ENCODE peak calls at places on chromosome 19, in eight cellular contexts. G, P, X, E, N, Y, Q and R are unnamed samples.

GRCh38 chr19:44788971-44789370 is 11.3 kb downstream of the CBLC start:
- DNase-seq in G (no peak), P (no peak), X (no peak), E (no peak), N (no peak), Y (no peak), Q (no peak), R (no peak)

GRCh38 chr19:44792286-44792685 is 14.6 kb downstream of the CBLC start:
- DNase-seq in G (no peak), P (no peak), X (no peak), E (no peak), N (no peak), Y (no peak), Q (no peak), R (peak; percentile 32)

GRCh38 chr19:10654610-10655456 is 687 bp downstream of the ILF3 start:
- DNase-seq in G (no peak), P (peak; percentile 43), X (no peak), E (peak; percentile 41), N (no peak), Y (peak; percentile 69), Q (peak; percentile 67), R (peak; percentile 88)

GRCh38 chr19:8849232-8849631 is 17.1 kb downstream of the MBD3L1 start:
- DNase-seq in G (no peak), P (no peak), X (no peak), E (no peak), N (no peak), Y (no peak), Q (no peak), R (no peak)

GRCh38 chr19:27762933-27763332 is 1450.0 kb downstream of the UQCRFS1 start:
- DNase-seq in G (no peak), P (no peak), X (no peak), E (no peak), N (no peak), Y (peak; percentile 14), Q (no peak), R (no peak)

GRCh38 chr19:36051236-36051635 is 2.8 kb downstream of the THAP8 start:
- DNase-seq in G (no peak), P (no peak), X (no peak), E (no peak), N (no peak), Y (peak; percentile 56), Q (peak; percentile 59), R (no peak)

GRCh38 chr19:10000171-10000826 is 10.0 kb downstream of the COL5A3 start:
- DNase-seq in G (peak; percentile 48), P (peak; percentile 49), X (no peak), E (peak; percentile 50), N (peak; percentile 53), Y (peak; percentile 81), Q (peak; percentile 76), R (peak; percentile 86)

GRCh38 chr19:3186891-3187661 is 1.3 kb downstream of the NCLN start:
- DNase-seq in G (no peak), P (no peak), X (no peak), E (no peak), N (no peak), Y (no peak), Q (no peak), R (no peak)

GRCh38 chr19:45322311-45322710 is 364 bp downstream of the CKM start:
- DNase-seq in G (no peak), P (no peak), X (no peak), E (no peak), N (no peak), Y (no peak), Q (no peak), R (no peak)

GRCh38 chr19:34365463-34366401 is 736 bp downstream of the GPI start:
- DNase-seq in G (no peak), P (no peak), X (no peak), E (no peak), N (no peak), Y (peak; percentile 81), Q (peak; percentile 32), R (peak; percentile 40)

GRCh38 chr19:12779162-12779993 is 4.0 kb upstream of the HOOK2 start:
- DNase-seq in G (peak; percentile 79), P (no peak), X (no peak), E (no peak), N (no peak), Y (peak; percentile 76), Q (no peak), R (no peak)

GRCh38 chr19:12778905-12779161 is 3.5 kb upstream of the HOOK2 start:
- DNase-seq in G (no peak), P (no peak), X (no peak), E (no peak), N (no peak), Y (no peak), Q (no peak), R (no peak)

GRCh38 chr19:12774588-12775555 is at the start of gene HOOK2:
- DNase-seq in G (no peak), P (no peak), X (no peak), E (peak; percentile 86), N (no peak), Y (peak; percentile 81), Q (peak; percentile 97), R (no peak)

GRCh38 chr19:12778020-12778904 is 2.9 kb upstream of the HOOK2 start:
- DNase-seq in G (peak; percentile 75), P (no peak), X (no peak), E (peak; percentile 70), N (peak; percentile 43), Y (peak; percentile 89), Q (peak; percentile 59), R (peak; percentile 61)

GRCh38 chr19:12777217-12778019 is 2.1 kb upstream of the HOOK2 start:
- DNase-seq in G (peak; percentile 72), P (peak; percentile 77), X (no peak), E (peak; percentile 58), N (peak; percentile 83), Y (peak; percentile 88), Q (peak; percentile 88), R (peak; percentile 75)
- TF ChIP-seq CTCF in G (peak; percentile 94), P (peak; percentile 97), X (peak; percentile 88), E (no peak), N (peak; percentile 96), Y (peak; percentile 95), Q (peak; percentile 97), R (peak; percentile 94)

DNA sequence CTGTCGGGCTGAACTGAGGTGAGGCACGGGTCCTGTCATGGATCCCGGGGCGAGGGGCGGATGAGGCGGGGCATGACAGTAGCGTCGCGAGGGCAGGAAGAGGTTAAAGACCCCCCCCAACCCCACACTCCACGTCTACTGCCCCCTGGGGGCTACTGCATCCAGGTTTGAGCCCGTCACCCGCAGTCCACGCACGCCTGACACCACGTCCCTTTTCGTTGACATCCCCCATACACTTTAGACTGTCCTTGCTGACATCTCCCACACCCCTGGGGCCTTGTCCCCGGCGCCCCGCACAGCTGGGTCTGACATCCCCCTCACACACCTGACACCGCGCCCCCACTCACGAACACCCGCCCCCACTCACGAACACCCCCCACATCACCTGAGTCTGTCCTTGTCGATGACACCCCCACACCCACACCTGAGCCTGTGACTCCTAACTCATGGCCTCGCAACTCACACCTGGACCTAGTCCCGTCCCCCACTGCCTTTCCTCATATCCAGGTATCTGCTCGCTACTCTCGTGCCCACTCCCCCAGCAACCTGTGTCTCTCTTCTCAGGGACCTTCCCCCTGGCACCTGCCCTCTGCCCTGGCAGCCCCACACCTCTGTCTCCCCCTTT is 416 bp downstream of the SLC25A42 start:
- DNase-seq in G (no peak), P (no peak), X (no peak), E (no peak), N (no peak), Y (no peak), Q (no peak), R (no peak)
- TF ChIP-seq CTCF in G (peak; percentile 39), P (no peak), X (peak; percentile 44), E (no peak), N (peak; percentile 41), Y (no peak), Q (peak; percentile 42), R (peak; percentile 25)

DNA sequence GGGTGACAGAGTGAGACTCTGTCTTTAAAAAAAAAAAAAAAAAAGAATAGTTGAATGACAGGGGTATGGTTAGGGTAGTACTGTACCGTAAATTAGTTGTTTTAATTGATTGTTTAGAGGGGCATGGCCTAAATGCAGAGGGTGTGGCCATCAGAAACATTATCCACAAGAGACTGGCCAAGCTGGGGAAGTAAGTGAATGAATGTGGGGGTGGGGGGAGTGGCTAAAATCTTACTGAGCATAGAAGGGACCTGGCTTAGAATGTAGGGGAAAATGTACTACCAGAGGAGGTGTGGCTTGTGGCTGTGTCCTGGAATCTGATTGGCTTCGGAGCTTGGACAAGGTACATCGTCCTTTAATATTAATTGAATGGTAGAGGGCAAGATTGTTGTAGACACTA is 3.8 kb downstream of the BCL2L12 start:
- DNase-seq in G (no peak), P (no peak), X (no peak), E (no peak), N (no peak), Y (no peak), Q (no peak), R (no peak)
- TF ChIP-seq CTCF in G (no peak), P (no peak), X (no peak), E (no peak), N (no peak), Y (no peak), Q (no peak), R (no peak)

DNA sequence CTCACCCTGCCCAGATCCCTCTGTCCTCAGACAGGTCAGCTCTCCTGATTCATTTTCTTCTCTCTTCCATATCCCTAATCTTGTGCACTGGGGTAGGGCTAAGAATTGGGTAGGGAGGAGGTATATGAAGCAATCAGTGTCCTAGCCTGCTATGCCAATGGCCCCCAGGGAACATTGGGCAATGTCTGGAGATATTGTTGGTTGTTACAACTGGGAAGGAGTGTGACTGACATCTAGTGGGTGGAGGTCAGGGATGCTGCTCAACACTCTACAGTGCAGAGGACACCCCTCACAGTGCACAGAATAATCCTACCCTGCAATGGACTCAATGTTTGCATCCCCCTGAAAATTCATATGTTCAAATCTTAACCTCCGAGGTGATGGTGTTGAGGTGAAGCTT is 57.5 kb downstream of the CPAMD8 start:
- DNase-seq in G (peak; percentile 9), P (no peak), X (no peak), E (peak; percentile 39), N (no peak), Y (no peak), Q (peak; percentile 41), R (no peak)
- TF ChIP-seq CTCF in G (peak; percentile 19), P (no peak), X (no peak), E (no peak), N (no peak), Y (no peak), Q (no peak), R (no peak)